ENCODE peak calls at places on chromosomes 3 and 15, in eight cellular contexts. S is body of pancreas, M is GM03348, A is GM04504, W is activated gamma-delta T cell, R is AML-193, O is EL, V is COR-L47. K is an unnamed sample.

GRCh38 chr3:48855681-48856447 is 8.2 kb upstream of the PRKAR2A start:
- DNase-seq in M (no peak), A (no peak), O (no peak), V (no peak), R (peak), S (no peak), W (no peak), K (peak)

GRCh38 chr3:170330366-170330765 is 27.1 kb upstream of the SKIL start:
- DNase-seq in V (no peak), O (peak), S (peak), A (no peak), M (peak), W (no peak), R (no peak), K (peak)

GRCh38 chr15:69980311-69981059 is 117.2 kb downstream of the TLE3 start:
- DNase-seq in O (no peak), R (no peak), W (no peak), V (no peak), S (no peak), A (no peak), M (no peak), K (no peak)

GRCh38 chr3:108036401-108036800 is 54.4 kb downstream of the CD47 start:
- DNase-seq in V (no peak), S (no peak), O (no peak), A (no peak), R (no peak), W (no peak), M (no peak), K (no peak)

GRCh38 chr15:41954036-41954435 is 18.3 kb downstream of the EHD4 start:
- DNase-seq in R (no peak), A (no peak), V (no peak), W (no peak), S (no peak), M (no peak), O (no peak), K (no peak)

GRCh38 chr3:152405915-152406802 is 137.4 kb downstream of the MBNL1 start:
- DNase-seq in A (peak), V (no peak), S (peak), R (peak), O (peak), W (no peak), M (peak), K (no peak)

GRCh38 chr3:126926684-126927404 is 56.1 kb upstream of the PLXNA1 start:
- DNase-seq in M (peak), A (peak), V (no peak), O (peak), R (no peak), W (no peak), S (peak), K (no peak)

GRCh38 chr3:151156618-151157216 is 46.3 kb downstream of the GPR171 start:
- DNase-seq in R (peak), A (peak), V (peak), W (no peak), O (peak), M (peak), S (peak), K (peak)

K was measured in small intestine.